ENCODE peak calls at places on chromosomes 16 and 17, in five cellular contexts. X, D, V, W and T are unnamed samples.
A peak's percentile ranks its signal among the peaks of the same experiment; 100 is the strongest.

GRCh38 chr16:8355714-8356113 is 234.6 kb downstream of the TMEM114 start:
- DNase-seq in X (no peak), D (no peak), V (no peak), W (no peak), T (peak; percentile 4)

GRCh38 chr17:77332034-77332971 is 191.5 kb downstream of the SEC14L1 start:
- DNase-seq in X (peak; percentile 53), D (no peak), V (no peak), W (no peak), T (no peak)

GRCh38 chr16:65537336-65537735 is 415.5 kb upstream of the CDH11 start:
- DNase-seq in X (no peak), D (no peak), V (no peak), W (no peak), T (no peak)

GRCh38 chr16:88411951-88412576 is 29.3 kb downstream of the ZNF469 start:
- DNase-seq in X (no peak), D (no peak), V (no peak), W (no peak), T (no peak)

GRCh38 chr17:82587234-82588086 is 60.8 kb downstream of the WDR45B start:
- DNase-seq in X (no peak), D (no peak), V (no peak), W (no peak), T (peak; percentile 78)

GRCh38 chr16:89200124-89200849 is at the start of gene SLC22A31:
- DNase-seq in X (peak; percentile 56), D (no peak), V (no peak), W (no peak), T (peak; percentile 85)

GRCh38 chr16:54282923-54283734 is 3.5 kb downstream of the IRX3 start:
- DNase-seq in X (peak; percentile 54), D (no peak), V (no peak), W (no peak), T (peak; percentile 60)

GRCh38 chr16:27230562-27230991 is 27.3 kb downstream of the KDM8 start:
- DNase-seq in X (no peak), D (no peak), V (no peak), W (peak; percentile 68), T (peak; percentile 94)

GRCh38 chr17:73232587-73233373 is 28.9 kb downstream of the CPSF4L start:
- DNase-seq in X (peak; percentile 76), D (peak; percentile 33), V (no peak), W (no peak), T (peak; percentile 55)

GRCh38 chr17:37824534-37825485 is 80.0 kb upstream of the HNF1B start:
- DNase-seq in X (no peak), D (no peak), V (no peak), W (no peak), T (peak; percentile 39)

GRCh38 chr17:58626905-58627304 is 64.9 kb downstream of the TEX14 start:
- DNase-seq in X (no peak), D (no peak), V (no peak), W (no peak), T (peak; percentile 34)

GRCh38 chr17:68963958-68964357 is 8.8 kb upstream of the ABCA8 start:
- DNase-seq in X (no peak), D (no peak), V (no peak), W (no peak), T (no peak)

GRCh38 chr17:32461853-32462617 is 17.7 kb downstream of the PSMD11 start:
- DNase-seq in X (no peak), D (peak; percentile 21), V (peak; percentile 24), W (peak; percentile 53), T (peak; percentile 75)

GRCh38 chr16:30351586-30352419 is 3.3 kb downstream of the CD2BP2 start:
- DNase-seq in X (peak; percentile 82), D (peak; percentile 86), V (no peak), W (no peak), T (no peak)

GRCh38 chr17:10687497-10687896 is 9.8 kb downstream of the SCO1 start:
- DNase-seq in X (no peak), D (no peak), V (no peak), W (no peak), T (no peak)

GRCh38 chr17:65893692-65894279 is 298.1 kb downstream of the CEP112 start:
- DNase-seq in X (no peak), D (no peak), V (no peak), W (no peak), T (no peak)

GRCh38 chr17:38742431-38743308 is 5.5 kb downstream of the PCGF2 start:
- DNase-seq in X (no peak), D (peak; percentile 83), V (peak; percentile 97), W (no peak), T (no peak)

GRCh38 chr17:43676471-43676870 is 14.7 kb upstream of the MEOX1 start:
- DNase-seq in X (no peak), D (no peak), V (no peak), W (no peak), T (no peak)

GRCh38 chr16:57091990-57092785 is at the start of gene CPNE2:
- DNase-seq in X (peak; percentile 84), D (peak; percentile 65), V (no peak), W (no peak), T (peak; percentile 85)

GRCh38 chr17:17711708-17712141 is 30.5 kb downstream of the RAI1 start:
- DNase-seq in X (no peak), D (no peak), V (no peak), W (no peak), T (no peak)

GRCh38 chr16:89004209-89004831 is 27.3 kb upstream of the CBFA2T3 start:
- DNase-seq in X (no peak), D (no peak), V (no peak), W (no peak), T (no peak)

GRCh38 chr17:82931696-82932060 is 91.9 kb upstream of the ZNF750 start:
- DNase-seq in X (peak; percentile 92), D (peak; percentile 86), V (no peak), W (no peak), T (no peak)

GRCh38 chr16:87955302-87956168 is 4.3 kb downstream of the BANP start:
- DNase-seq in X (no peak), D (no peak), V (no peak), W (no peak), T (peak; percentile 48)

GRCh38 chr16:78925071-78925714 is 675.3 kb downstream of the MAF start:
- DNase-seq in X (no peak), D (no peak), V (no peak), W (no peak), T (peak; percentile 58)

GRCh38 chr17:77527394-77527793 is 386.6 kb downstream of the SEC14L1 start:
- DNase-seq in X (peak; percentile 14), D (no peak), V (no peak), W (no peak), T (no peak)

GRCh38 chr17:38704645-38705522 is at the start of gene MLLT6:
- DNase-seq in X (peak; percentile 88), D (peak; percentile 80), V (peak; percentile 61), W (peak; percentile 76), T (peak; percentile 90)

GRCh38 chr16:16120044-16120381 is 103.3 kb downstream of the ABCC6 start:
- DNase-seq in X (no peak), D (no peak), V (peak; percentile 62), W (no peak), T (no peak)

GRCh38 chr16:4320571-4321137 is 4.8 kb downstream of the GLIS2 start:
- DNase-seq in X (no peak), D (no peak), V (no peak), W (no peak), T (no peak)

GRCh38 chr16:2088759-2089358 is 41.1 kb downstream of the TSC2 start:
- DNase-seq in X (no peak), D (no peak), V (no peak), W (no peak), T (no peak)

GRCh38 chr17:5418858-5419355 is 555 bp downstream of the NUP88 start:
- DNase-seq in X (no peak), D (no peak), V (no peak), W (peak; percentile 41), T (peak; percentile 73)

GRCh38 chr17:29566473-29567361 is at the start of gene ABHD15:
- DNase-seq in X (peak; percentile 80), D (peak; percentile 52), V (no peak), W (peak; percentile 47), T (peak; percentile 89)